ENCODE peak calls at places on chromosomes 5 and 9, in ten cellular contexts. J is GM12892, F is ovary, Z is uterus, O is stomach, Y is A549, A is HepG2, Q is breast epithelium, X is IMR-90, W is adrenal gland. N is an unnamed sample.

GRCh38 chr9:136806631-136807201 is 1.0 kb upstream of the RABL6 start:
- DNase-seq in J (no peak), F (peak), Z (no peak), O (no peak), Y (no peak), A (no peak), Q (no peak), X (no peak), W (no peak), N (no peak)

GRCh38 chr5:14402424-14402823 is 179.2 kb upstream of the OTULINL start:
- DNase-seq in J (no peak), F (no peak), Z (no peak), O (no peak), Y (no peak), A (no peak), Q (no peak), X (no peak), W (no peak), N (no peak)

GRCh38 chr9:111482656-111483418 is 1.3 kb downstream of the ECPAS start:
- DNase-seq in J (peak), F (peak), Z (peak), O (peak), Y (peak), A (peak), Q (peak), X (peak), W (peak), N (peak)

GRCh38 chr9:103364753-103365152 is 369.6 kb downstream of the CYLC2 start:
- DNase-seq in J (no peak), F (no peak), Z (no peak), O (no peak), Y (no peak), A (no peak), Q (no peak), X (no peak), W (no peak), N (no peak)

GRCh38 chr5:37437716-37438115 is 58.6 kb downstream of the WDR70 start:
- DNase-seq in J (no peak), F (no peak), Z (no peak), O (no peak), Y (no peak), A (no peak), Q (no peak), X (peak), W (no peak), N (no peak)

GRCh38 chr9:79801459-79801858 is 229.7 kb downstream of the TLE4 start:
- DNase-seq in J (no peak), F (no peak), Z (no peak), O (no peak), Y (no peak), A (no peak), Q (no peak), X (no peak), W (no peak), N (no peak)

GRCh38 chr9:34386656-34387055 is 10.0 kb upstream of the MYORG start:
- DNase-seq in J (no peak), F (no peak), Z (no peak), O (no peak), Y (no peak), A (no peak), Q (no peak), X (no peak), W (no peak), N (peak)

GRCh38 chr9:69675563-69675962 is 3.4 kb upstream of the APBA1 start:
- DNase-seq in J (no peak), F (no peak), Z (no peak), O (no peak), Y (no peak), A (no peak), Q (no peak), X (no peak), W (no peak), N (no peak)

GRCh38 chr5:587403-587802 is 24.7 kb upstream of the CEP72 start:
- DNase-seq in J (no peak), F (no peak), Z (no peak), O (peak), Y (no peak), A (no peak), Q (no peak), X (no peak), W (no peak), N (peak)

GRCh38 chr5:52989025-52989780 is at the start of gene ITGA2:
- DNase-seq in J (peak), F (peak), Z (peak), O (peak), Y (peak), A (peak), Q (peak), X (peak), W (peak), N (peak)

GRCh38 chr5:142979636-142980035 is 209.5 kb downstream of the ARHGAP26 start:
- DNase-seq in J (no peak), F (no peak), Z (no peak), O (no peak), Y (no peak), A (no peak), Q (no peak), X (no peak), W (no peak), N (no peak)

DNA sequence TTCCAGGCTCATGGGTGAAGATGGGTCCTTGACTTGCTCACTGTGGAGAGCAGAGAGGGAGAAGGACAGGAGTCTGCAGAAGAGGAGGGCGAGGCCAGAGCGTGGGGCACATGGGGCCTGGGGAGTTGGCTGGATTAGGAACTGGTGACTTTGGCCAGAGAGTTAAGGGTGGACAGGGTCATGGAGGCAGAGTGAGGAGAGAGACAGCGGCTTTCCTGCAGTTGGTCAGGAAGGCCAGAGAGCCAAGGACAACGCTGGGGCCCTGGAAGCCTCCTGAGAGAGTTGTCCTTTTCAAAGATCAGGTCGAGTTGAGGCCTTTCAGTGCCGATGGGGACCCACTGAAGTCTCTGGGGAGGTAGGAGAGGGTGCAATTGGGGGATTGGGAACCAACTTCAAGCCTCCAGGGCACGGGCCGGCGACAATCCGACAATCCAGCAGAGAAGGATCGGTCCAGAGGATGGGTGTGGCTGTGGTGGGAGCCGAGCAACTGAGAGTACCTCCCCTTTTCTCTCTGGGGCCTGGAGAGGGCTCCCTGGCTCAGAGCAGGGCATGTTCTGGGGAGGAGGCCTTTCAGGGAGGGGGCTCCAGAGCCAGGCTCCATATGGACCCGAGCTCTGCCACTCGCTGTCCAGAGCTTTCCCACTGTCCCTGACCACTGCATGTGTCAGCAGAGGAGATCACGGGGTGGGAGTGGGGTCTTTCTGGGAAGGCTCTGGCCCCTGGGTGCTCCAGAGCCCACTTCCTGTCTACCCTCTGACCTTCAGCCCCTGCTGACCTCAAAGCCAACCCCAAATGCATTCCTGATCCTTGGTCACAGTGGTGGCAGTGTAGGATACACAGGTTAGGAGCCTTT is 7.5 kb upstream of the PHYHD1 start:
- DNase-seq in J (no peak), F (no peak), Z (no peak), O (no peak), Y (peak), A (no peak), Q (no peak), X (no peak), W (no peak), N (no peak)
- TF ChIP-seq POLR2A in J (no peak), F (no peak), Z (no peak), O (no peak), Y (no peak), A (no peak), Q (no peak), X (no peak), W (no peak), N (no peak)

GRCh38 chr5:132873930-132874271 is 433 bp downstream of the LEAP2 start:
- DNase-seq in J (no peak), F (no peak), Z (no peak), O (no peak), Y (no peak), A (no peak), Q (no peak), X (no peak), W (no peak), N (no peak)

GRCh38 chr5:132871459-132871858 is 2.0 kb upstream of the LEAP2 start:
- DNase-seq in J (no peak), F (no peak), Z (no peak), O (no peak), Y (no peak), A (no peak), Q (no peak), X (no peak), W (no peak), N (no peak)

GRCh38 chr5:132871885-132872284 is 1.6 kb upstream of the LEAP2 start:
- DNase-seq in J (no peak), F (no peak), Z (no peak), O (no peak), Y (no peak), A (no peak), Q (no peak), X (no peak), W (no peak), N (no peak)

GRCh38 chr5:132872788-132873118 is 715 bp upstream of the LEAP2 start:
- DNase-seq in J (no peak), F (no peak), Z (no peak), O (no peak), Y (no peak), A (no peak), Q (no peak), X (no peak), W (no peak), N (no peak)

DNA sequence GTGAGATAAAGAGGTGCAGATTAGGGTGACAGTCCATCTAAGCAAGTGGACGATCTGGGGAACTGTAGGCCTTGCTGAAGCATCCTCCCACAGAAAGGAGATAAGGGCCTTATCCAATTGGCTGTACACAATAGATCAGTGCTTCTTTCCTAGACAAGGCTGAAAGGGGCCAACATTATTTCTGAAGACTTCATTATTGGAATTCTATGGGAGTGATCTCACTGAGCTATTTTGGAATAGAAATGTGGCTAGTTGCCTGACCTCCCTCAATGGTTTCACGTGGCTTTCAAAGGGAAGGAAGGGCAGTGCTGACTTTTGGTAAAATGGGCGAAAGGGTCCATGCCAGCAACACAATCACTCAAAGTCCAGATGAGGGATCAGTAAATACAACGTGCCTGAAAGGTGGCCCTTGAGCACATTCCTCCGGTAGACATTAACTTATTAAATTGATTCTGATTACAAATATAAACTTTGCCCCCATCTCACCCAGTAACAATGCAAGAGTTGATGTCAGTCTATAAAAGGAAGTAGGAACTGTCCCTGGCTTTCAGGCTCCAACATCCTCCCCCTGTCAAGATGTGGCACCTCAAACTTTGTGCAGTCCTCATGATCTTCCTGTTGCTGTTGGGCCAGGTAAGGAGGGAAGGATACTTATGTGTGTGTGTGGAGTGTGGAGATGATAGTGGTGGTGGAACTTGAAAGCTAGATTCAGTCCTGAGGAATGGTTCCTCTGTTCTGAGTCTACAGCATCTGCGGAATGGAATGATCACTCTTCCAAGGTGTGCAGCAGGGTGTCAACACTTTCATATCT is at the start of gene LEAP2:
- DNase-seq in J (no peak), F (no peak), Z (no peak), O (peak), Y (no peak), A (peak), Q (no peak), X (peak), W (no peak), N (no peak)
- TF ChIP-seq POLR2A in J (peak), F (no peak), Z (no peak), O (no peak), Y (no peak), A (peak), Q (no peak), X (no peak), W (no peak), N (no peak)

DNA sequence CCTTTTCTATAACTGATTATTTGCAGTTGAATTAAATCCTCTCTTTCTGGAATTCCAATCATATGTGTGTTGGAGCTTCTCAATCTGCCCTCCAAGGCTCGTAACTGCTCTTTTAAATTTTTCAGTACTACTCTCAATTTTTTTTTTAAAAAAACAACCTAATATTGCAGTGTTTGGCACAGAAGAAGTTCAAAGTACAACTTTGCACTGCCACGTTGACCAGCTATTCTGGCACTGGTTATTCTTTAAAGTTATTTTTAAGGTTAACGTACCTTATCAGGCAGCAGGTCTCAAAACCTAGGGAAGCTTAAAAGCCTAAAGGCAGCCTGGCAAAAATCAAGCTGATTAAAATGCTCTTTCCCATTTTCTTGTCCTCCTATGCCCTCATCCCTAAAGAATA is 120.5 kb downstream of the GHR start:
- DNase-seq in J (no peak), F (no peak), Z (no peak), O (no peak), Y (no peak), A (no peak), Q (no peak), X (no peak), W (no peak), N (no peak)
- TF ChIP-seq POLR2A in J (no peak), F (no peak), Z (no peak), O (no peak), Y (no peak), A (no peak), Q (no peak), X (no peak), W (no peak), N (no peak)

GRCh38 chr5:88883566-88884434 is 816 bp upstream of the MEF2C start:
- DNase-seq in J (peak), F (peak), Z (peak), O (peak), Y (no peak), A (no peak), Q (peak), X (peak), W (peak), N (peak)
- TF ChIP-seq POLR2A in J (peak), F (peak), Z (peak), O (peak), Y (no peak), A (no peak), Q (no peak), X (peak), W (peak), N (no peak)